ENCODE peak calls at places on chromosome 12, in five cellular contexts. B is IMR-90, Y is heart left ventricle, U is stomach, X is prostate gland. L is an unnamed sample.

GRCh38 chr12:132161046-132161781 is 17.0 kb downstream of the NOC4L start:
- DNase-seq in B (peak), Y (no peak), X (no peak), U (no peak), L (no peak)

GRCh38 chr12:21483531-21483930 is 17.9 kb downstream of the RECQL start:
- DNase-seq in X (no peak), Y (no peak), U (no peak), B (no peak), L (no peak)

GRCh38 chr12:24997970-24998582 is 49.2 kb upstream of the BCAT1 start:
- DNase-seq in X (no peak), Y (no peak), B (peak), U (no peak), L (no peak)

GRCh38 chr12:77923882-77924281 is 93.2 kb downstream of the NAV3 start:
- DNase-seq in B (no peak), Y (no peak), U (no peak), X (no peak), L (no peak)

GRCh38 chr12:119200601-119201000 is 21.9 kb downstream of the HSPB8 start:
- DNase-seq in B (no peak), Y (no peak), U (no peak), X (no peak), L (no peak)

GRCh38 chr12:110228756-110229155 is 52.3 kb upstream of the ATP2A2 start:
- DNase-seq in U (no peak), B (no peak), Y (no peak), X (no peak), L (no peak)

GRCh38 chr12:1851126-1851791 is 30.9 kb downstream of the LRTM2 start:
- DNase-seq in Y (no peak), X (no peak), B (peak), U (no peak), L (no peak)

GRCh38 chr12:62466018-62466595 is 519 bp upstream of the MON2 start:
- DNase-seq in Y (no peak), B (peak), U (peak), X (peak), L (peak)

GRCh38 chr12:49092086-49092815 is 2.4 kb downstream of the DHH start:
- DNase-seq in B (peak), U (no peak), Y (peak), X (no peak), L (no peak)

GRCh38 chr12:132601171-132601883 is 9.1 kb downstream of the LRCOL1 start:
- DNase-seq in U (no peak), Y (peak), X (no peak), B (no peak), L (no peak)

GRCh38 chr12:106297681-106298080 is 4.9 kb upstream of the TCP11L2 start:
- DNase-seq in B (no peak), U (no peak), X (no peak), Y (no peak), L (no peak)

GRCh38 chr12:109744026-109744425 is 30.4 kb downstream of the FAM222A start:
- DNase-seq in Y (peak), B (no peak), X (no peak), U (peak), L (no peak)

GRCh38 chr12:50019524-50019923 is 5.8 kb downstream of the RACGAP1 start:
- DNase-seq in B (no peak), X (no peak), U (no peak), Y (no peak), L (no peak)

DNA sequence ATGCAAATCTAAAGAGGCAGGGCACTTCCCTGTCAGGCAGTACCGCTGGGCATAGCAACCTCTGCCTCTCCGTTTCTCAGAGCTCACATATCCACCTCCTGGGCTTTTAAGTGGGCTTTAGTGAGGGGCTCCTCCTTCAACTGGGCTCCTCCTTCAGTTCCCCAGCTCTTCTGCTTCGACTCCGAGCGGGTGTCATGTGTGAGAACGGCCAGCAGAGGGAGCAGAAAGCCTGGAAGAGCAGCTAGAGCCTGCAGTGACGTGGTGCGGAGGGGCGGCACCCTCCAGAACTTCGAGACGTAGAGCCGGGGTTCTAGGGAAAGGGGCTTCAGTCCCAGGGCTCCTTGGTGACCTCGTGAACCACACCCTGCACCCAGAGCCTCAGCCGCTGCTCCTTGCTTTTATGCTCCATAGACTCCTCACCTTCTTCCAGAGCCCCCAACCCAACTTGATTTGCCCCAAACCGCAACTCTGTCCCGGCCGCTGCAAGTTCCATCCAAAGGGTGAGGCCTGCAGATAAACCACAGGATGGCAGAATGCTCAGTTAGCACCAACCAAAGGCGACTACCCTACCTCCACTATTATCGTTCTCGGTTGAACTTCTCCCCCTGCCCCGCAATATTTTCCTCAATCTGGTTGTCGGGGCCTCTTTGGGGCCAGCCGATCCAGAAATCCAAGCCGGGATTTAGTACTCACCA is 383 bp upstream of the GLI1 start:
- DNase-seq in X (peak), Y (peak), U (peak), B (peak), L (peak)
- TF ChIP-seq POLR2A in X (peak), Y (peak), U (no peak), B (peak), L (peak)

DNA sequence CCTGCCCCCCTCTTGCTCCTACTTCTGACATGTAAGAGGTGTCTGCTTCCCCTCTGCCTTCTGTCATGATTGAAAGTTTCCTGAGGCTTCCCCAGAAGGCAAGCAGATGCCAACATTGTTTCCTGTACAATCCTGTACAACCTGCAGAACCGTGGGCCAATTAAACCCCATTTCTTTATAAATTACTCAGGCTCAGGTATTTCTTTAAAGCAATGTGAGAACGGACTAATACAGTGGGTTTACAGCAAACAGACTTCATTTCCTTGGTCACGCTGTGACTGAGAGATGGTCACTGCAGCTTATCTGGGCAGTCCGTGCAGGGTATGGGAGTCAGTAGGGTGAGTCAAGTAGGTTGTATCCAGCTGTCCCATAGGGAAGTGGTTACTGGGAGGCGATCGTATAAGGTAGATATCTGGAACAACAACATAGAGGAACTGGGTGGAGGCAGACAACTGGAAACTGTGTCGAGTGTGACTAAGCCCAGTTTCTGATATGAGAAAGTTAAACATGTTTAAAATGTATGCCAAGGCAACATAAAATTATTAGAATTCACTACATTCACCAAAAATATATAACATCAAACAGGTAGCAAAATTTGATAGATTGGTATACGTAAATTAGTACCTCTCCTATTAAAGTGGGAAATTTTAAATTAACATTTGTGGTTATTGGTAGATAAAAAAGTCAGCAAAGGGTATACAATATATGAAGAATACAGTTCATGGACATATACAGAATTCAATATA is 52.8 kb downstream of the CCDC91 start:
- DNase-seq in Y (no peak), X (no peak), U (peak), B (peak), L (no peak)
- TF ChIP-seq POLR2A in Y (no peak), X (no peak), U (no peak), B (no peak), L (no peak)

GRCh38 chr12:6038160-6038559 is 86.3 kb downstream of the VWF start:
- DNase-seq in X (no peak), Y (no peak), B (peak), U (peak), L (no peak)

GRCh38 chr12:6036509-6036908 is 88.0 kb downstream of the VWF start:
- DNase-seq in Y (no peak), U (no peak), B (no peak), X (no peak), L (no peak)

GRCh38 chr12:6034596-6034995 is 89.5 kb upstream of the ANO2 start:
- DNase-seq in U (no peak), Y (no peak), X (no peak), B (no peak), L (no peak)

GRCh38 chr12:6039894-6040601 is 84.4 kb downstream of the VWF start:
- DNase-seq in B (peak), U (peak), Y (no peak), X (peak), L (peak)

DNA sequence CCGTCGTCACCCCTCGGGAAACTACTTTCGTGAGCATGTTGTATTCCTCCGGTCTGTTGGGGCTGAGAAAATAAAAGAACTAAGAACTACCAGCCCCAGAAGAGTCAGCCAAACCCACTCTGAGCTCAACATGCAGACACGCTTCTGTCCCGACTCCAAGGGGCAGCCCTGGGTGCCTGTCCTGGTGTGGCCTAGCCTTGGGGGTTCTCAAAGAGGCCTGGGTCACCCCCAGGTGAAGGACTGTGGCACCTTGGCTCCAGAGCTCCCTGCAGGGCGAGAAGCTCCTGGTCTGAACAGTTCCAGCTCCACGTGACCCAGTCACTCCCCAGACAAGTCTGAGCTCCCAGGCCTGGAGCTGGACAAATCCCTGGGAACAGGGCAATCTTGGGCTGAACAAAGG is 87.0 kb downstream of the VWF start:
- DNase-seq in X (no peak), U (no peak), B (no peak), Y (no peak), L (no peak)
- TF ChIP-seq POLR2A in X (no peak), U (no peak), B (no peak), Y (no peak), L (no peak)

DNA sequence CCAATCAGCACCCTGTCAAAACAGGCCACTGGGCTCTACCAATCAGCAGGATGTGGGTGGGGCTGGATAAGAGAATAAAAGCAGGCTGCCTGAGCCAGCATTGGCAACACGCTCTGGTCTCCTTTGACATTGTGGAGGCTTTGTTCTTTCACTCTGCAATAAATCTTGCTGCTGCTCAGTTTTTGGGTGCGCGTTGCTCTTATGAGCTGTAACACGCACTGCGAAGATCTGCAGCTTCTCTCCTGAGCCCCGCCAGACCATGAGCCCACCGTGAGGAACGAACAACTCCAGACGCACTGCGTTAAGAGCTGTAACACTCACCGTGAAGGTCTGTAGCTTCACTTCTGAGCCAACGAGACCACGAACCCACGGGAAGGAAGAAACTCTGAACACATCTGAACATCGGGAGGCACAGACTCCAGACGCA is 8.4 kb upstream of the PIANP start:
- DNase-seq in X (no peak), U (no peak), B (no peak), Y (no peak), L (no peak)
- TF ChIP-seq POLR2A in X (no peak), U (no peak), B (no peak), Y (no peak), L (no peak)

GRCh38 chr12:31324845-31325523 is 966 bp downstream of the SINHCAF start:
- DNase-seq in U (peak), B (peak), X (peak), Y (peak), L (peak)
- TF ChIP-seq POLR2A in U (no peak), B (peak), X (no peak), Y (no peak), L (peak)

DNA sequence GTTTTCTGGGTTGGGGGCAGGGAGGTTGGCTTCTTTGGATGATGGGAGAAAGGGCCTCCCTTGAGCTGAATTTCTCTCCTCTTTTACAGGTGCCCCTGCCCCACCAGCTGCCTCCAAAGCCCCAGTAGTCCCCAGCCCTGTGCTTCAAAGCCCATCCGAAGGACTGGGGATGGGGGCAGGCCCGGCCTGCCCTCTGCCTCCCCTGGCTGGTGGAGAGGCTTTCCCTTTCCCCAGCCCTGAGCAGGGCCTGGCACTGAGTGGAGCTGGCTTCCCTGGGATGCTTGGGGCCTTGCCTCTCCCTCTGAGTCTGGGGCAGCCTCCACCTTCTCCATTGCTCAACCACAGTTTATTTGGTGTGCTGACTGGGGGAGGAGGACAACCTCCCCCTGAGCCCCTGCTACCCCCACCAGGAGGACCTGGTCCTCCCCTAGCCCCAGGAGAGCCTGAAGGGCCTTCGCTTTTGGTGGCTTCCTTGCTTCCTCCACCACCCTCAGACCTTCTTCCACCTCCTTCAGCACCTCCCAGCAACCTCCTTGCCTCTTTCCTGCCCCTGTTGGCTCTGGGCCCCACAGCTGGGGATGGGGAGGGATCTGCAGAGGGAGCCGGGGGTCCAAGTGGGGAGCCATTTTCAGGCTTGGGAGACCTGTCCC is 4.0 kb downstream of the MBD6 start:
- DNase-seq in U (no peak), Y (no peak), B (no peak), X (no peak), L (no peak)
- TF ChIP-seq POLR2A in U (no peak), Y (no peak), B (no peak), X (no peak), L (no peak)

GRCh38 chr12:67647547-67648305 is 819 bp upstream of the DYRK2 start:
- DNase-seq in B (peak), U (peak), Y (peak), X (peak), L (peak)

GRCh38 chr12:67650127-67650495 is 1.6 kb downstream of the DYRK2 start:
- DNase-seq in X (peak), U (no peak), Y (peak), B (no peak), L (peak)

GRCh38 chr12:67647251-67647546 is 1.3 kb upstream of the DYRK2 start:
- DNase-seq in Y (peak), U (no peak), X (no peak), B (no peak), L (no peak)

GRCh38 chr12:67649165-67650126 is 901 bp downstream of the DYRK2 start:
- DNase-seq in X (peak), B (no peak), Y (peak), U (peak), L (peak)

GRCh38 chr12:67648306-67649164 is at the start of gene DYRK2:
- DNase-seq in U (peak), X (peak), Y (peak), B (peak), L (peak)
- TF ChIP-seq POLR2A in U (peak), X (peak), Y (peak), B (peak), L (peak)

L was measured in gastrocnemius medialis.